ENCODE peak calls at places on chromosomes 1 and 21, in six cellular contexts. U is effector memory CD4-positive, alpha-beta T cell; V is SIG-M5; T is Daoy; Z is NCI-H460; L is stimulated activated CD4-positive, alpha-beta T cell treated with anti-CD3 and anti-CD28 coated beads, TNF-alpha, amount 100 ng/mL, for 4 hours. D is an unnamed sample.

GRCh38 chr1:31218705-31219104 is 21.0 kb downstream of the NKAIN1 start:
- DNase-seq in L (no peak), V (no peak), T (no peak), U (no peak), Z (no peak), D (peak)

GRCh38 chr21:42974832-42975820 is 764 bp downstream of the PKNOX1 start:
- DNase-seq in Z (peak), U (peak), L (peak), T (peak), V (no peak), D (peak)

GRCh38 chr1:54608561-54609230 is 14.6 kb downstream of the FAM151A start:
- DNase-seq in V (no peak), U (no peak), L (no peak), Z (no peak), T (no peak), D (no peak)

GRCh38 chr1:219550171-219550570 is 62.7 kb downstream of the ZC3H11B start:
- DNase-seq in L (no peak), V (no peak), Z (no peak), T (no peak), U (no peak), D (no peak)

GRCh38 chr1:29669912-29670311 is 433.6 kb downstream of the PTPRU start:
- DNase-seq in T (no peak), L (no peak), V (no peak), U (no peak), Z (no peak), D (no peak)

GRCh38 chr1:229027158-229027557 is 243.8 kb upstream of the RAB4A start:
- DNase-seq in Z (no peak), V (no peak), L (no peak), U (no peak), T (no peak), D (no peak)

GRCh38 chr21:26140185-26140584 is 30.4 kb downstream of the APP start:
- DNase-seq in T (peak), U (no peak), L (no peak), V (no peak), Z (peak), D (no peak)

GRCh38 chr1:162661336-162661735 is 29.1 kb downstream of the DDR2 start:
- DNase-seq in L (no peak), T (no peak), V (no peak), U (no peak), Z (no peak), D (no peak)

GRCh38 chr21:20353351-20353750 is 644.9 kb upstream of the NCAM2 start:
- DNase-seq in T (no peak), L (no peak), V (no peak), U (no peak), Z (no peak), D (no peak)

GRCh38 chr1:15328245-15328784 is 81.3 kb downstream of the FHAD1 start:
- DNase-seq in U (no peak), L (no peak), Z (no peak), T (no peak), V (no peak), D (no peak)

GRCh38 chr1:159838715-159839114 is 12.0 kb downstream of the SLAMF8 start:
- DNase-seq in U (no peak), L (no peak), V (no peak), Z (no peak), T (no peak), D (no peak)

GRCh38 chr1:151502859-151503509 is 8.2 kb upstream of the CGN start:
- DNase-seq in T (no peak), V (no peak), L (no peak), U (no peak), Z (no peak), D (no peak)

GRCh38 chr1:167862432-167863076 is 51.4 kb downstream of the ADCY10 start:
- DNase-seq in Z (no peak), T (peak), V (no peak), U (no peak), L (no peak), D (no peak)

GRCh38 chr1:10474613-10475507 is at the start of gene PEX14:
- DNase-seq in L (peak), Z (peak), U (peak), V (peak), T (peak), D (peak)

GRCh38 chr1:76759950-76760349 is 107.3 kb upstream of the ST6GALNAC5 start:
- DNase-seq in V (no peak), U (no peak), T (peak), Z (no peak), L (no peak), D (no peak)

GRCh38 chr1:212971312-212971711 is 21.0 kb downstream of the VASH2 start:
- DNase-seq in U (no peak), Z (no peak), T (no peak), V (no peak), L (no peak), D (no peak)

GRCh38 chr1:183209533-183210158 is 23.6 kb downstream of the LAMC2 start:
- DNase-seq in T (peak), U (no peak), Z (peak), V (peak), L (no peak), D (no peak)

GRCh38 chr1:20485527-20486456 is at the start of gene CAMK2N1:
- DNase-seq in Z (no peak), U (peak), L (peak), V (no peak), T (peak), D (peak)

GRCh38 chr1:9717193-9718005 is 65.9 kb downstream of the PIK3CD start:
- DNase-seq in Z (no peak), U (peak), T (no peak), L (peak), V (no peak), D (peak)

GRCh38 chr1:19043579-19044443 is 87.3 kb upstream of the IFFO2 start:
- DNase-seq in Z (no peak), T (no peak), L (no peak), U (no peak), V (no peak), D (no peak)

GRCh38 chr1:85838238-85838637 is 130.0 kb upstream of the ZNHIT6 start:
- DNase-seq in V (no peak), T (no peak), L (no peak), U (no peak), Z (no peak), D (no peak)

GRCh38 chr1:21799730-21800129 is 12.3 kb upstream of the LDLRAD2 start:
- DNase-seq in V (no peak), T (no peak), Z (no peak), U (no peak), L (no peak), D (no peak)

GRCh38 chr1:3403388-3404179 is 50.9 kb upstream of the ARHGEF16 start:
- DNase-seq in T (peak), L (no peak), Z (no peak), U (no peak), V (no peak), D (no peak)

GRCh38 chr1:32194984-32195383 is 5.4 kb upstream of the CCDC28B start:
- DNase-seq in T (no peak), U (no peak), L (no peak), Z (no peak), V (no peak), D (no peak)

GRCh38 chr1:236947794-236948193 is 56.4 kb downstream of the MT1HL1 start:
- DNase-seq in Z (no peak), U (no peak), V (no peak), T (peak), L (no peak), D (no peak)

GRCh38 chr1:194723067-194723466 is 1536.7 kb upstream of the B3GALT2 start:
- DNase-seq in L (no peak), Z (no peak), V (no peak), U (no peak), T (no peak), D (no peak)

GRCh38 chr1:32989160-32989894 is 24.7 kb upstream of the RNF19B start:
- DNase-seq in U (no peak), Z (peak), T (peak), V (no peak), L (peak), D (peak)

GRCh38 chr1:94258873-94259331 is 21.5 kb upstream of the ARHGAP29 start:
- DNase-seq in L (no peak), U (no peak), Z (no peak), V (no peak), T (peak), D (no peak)

GRCh38 chr1:34780528-34780927 is 486 bp upstream of the GJB3 start:
- DNase-seq in U (no peak), T (no peak), Z (no peak), V (no peak), L (no peak), D (no peak)

GRCh38 chr1:52204696-52205095 is 62.8 kb downstream of the ZFYVE9 start:
- DNase-seq in V (no peak), Z (no peak), L (no peak), T (no peak), U (no peak), D (no peak)

GRCh38 chr1:81155131-81155530 is 645.6 kb upstream of the ADGRL2 start:
- DNase-seq in Z (no peak), L (no peak), U (no peak), V (no peak), T (no peak), D (no peak)

GRCh38 chr21:33642896-33643657 is 776 bp downstream of the ITSN1 start:
- DNase-seq in V (no peak), L (no peak), Z (no peak), T (peak), U (no peak), D (peak)